ENCODE peak calls at places on chromosomes 6 and 20, in seven cellular contexts. One of them, this sample, is unnamed.

GRCh38 chr20:32987044-32987825 is 17.0 kb downstream of the SUN5 start:
- DNase-seq in NCI-H1436 treated with DMSO at 0.1 percent for 48 hours: no peak
- DNase-seq in CD4-positive, alpha-beta T cell: no peak
- DNase-seq in D341Med: no peak
- DNase-seq in neural progenitor cell: no peak
- DNase-seq in AG10803: no peak
- DNase-seq in GM18507: no peak
- DNase-seq in this sample: no peak

GRCh38 chr20:4626228-4626627 is 95.5 kb upstream of the PRND start:
- DNase-seq in GM18507: no peak
- DNase-seq in CD4-positive, alpha-beta T cell: no peak
- DNase-seq in AG10803: no peak
- DNase-seq in D341Med: no peak
- DNase-seq in neural progenitor cell: no peak
- DNase-seq in NCI-H1436 treated with DMSO at 0.1 percent for 48 hours: no peak
- DNase-seq in this sample: no peak

GRCh38 chr6:137926207-137926731 is 59.2 kb downstream of the TNFAIP3 start:
- DNase-seq in neural progenitor cell: peak
- DNase-seq in D341Med: no peak
- DNase-seq in AG10803: peak
- DNase-seq in CD4-positive, alpha-beta T cell: no peak
- DNase-seq in GM18507: no peak
- DNase-seq in NCI-H1436 treated with DMSO at 0.1 percent for 48 hours: no peak
- DNase-seq in this sample: no peak

GRCh38 chr6:75563032-75563431 is 38.6 kb upstream of the SENP6 start:
- DNase-seq in neural progenitor cell: peak
- DNase-seq in AG10803: peak
- DNase-seq in GM18507: no peak
- DNase-seq in NCI-H1436 treated with DMSO at 0.1 percent for 48 hours: no peak
- DNase-seq in D341Med: peak
- DNase-seq in CD4-positive, alpha-beta T cell: no peak
- DNase-seq in this sample: peak

GRCh38 chr6:104601008-104601745 is 258.5 kb downstream of the HACE1 start:
- DNase-seq in AG10803: peak
- DNase-seq in CD4-positive, alpha-beta T cell: no peak
- DNase-seq in D341Med: no peak
- DNase-seq in GM18507: no peak
- DNase-seq in neural progenitor cell: no peak
- DNase-seq in NCI-H1436 treated with DMSO at 0.1 percent for 48 hours: no peak
- DNase-seq in this sample: no peak

GRCh38 chr6:137799950-137800568 is 67.0 kb upstream of the TNFAIP3 start:
- DNase-seq in GM18507: no peak
- DNase-seq in D341Med: no peak
- DNase-seq in AG10803: peak
- DNase-seq in neural progenitor cell: peak
- DNase-seq in NCI-H1436 treated with DMSO at 0.1 percent for 48 hours: no peak
- DNase-seq in CD4-positive, alpha-beta T cell: peak
- DNase-seq in this sample: peak

GRCh38 chr20:32859961-32860360 is 1.2 kb downstream of the EFCAB8 start:
- DNase-seq in CD4-positive, alpha-beta T cell: no peak
- DNase-seq in NCI-H1436 treated with DMSO at 0.1 percent for 48 hours: no peak
- DNase-seq in neural progenitor cell: no peak
- DNase-seq in GM18507: no peak
- DNase-seq in D341Med: no peak
- DNase-seq in AG10803: no peak
- DNase-seq in this sample: no peak

GRCh38 chr6:2999621-3000455 is at the start of gene NQO2:
- DNase-seq in GM18507: peak
- DNase-seq in CD4-positive, alpha-beta T cell: peak
- DNase-seq in NCI-H1436 treated with DMSO at 0.1 percent for 48 hours: peak
- DNase-seq in D341Med: peak
- DNase-seq in neural progenitor cell: peak
- DNase-seq in AG10803: peak
- DNase-seq in this sample: peak

GRCh38 chr6:34093206-34093605 is 52.7 kb downstream of the GRM4 start:
- DNase-seq in GM18507: no peak
- DNase-seq in neural progenitor cell: no peak
- DNase-seq in D341Med: no peak
- DNase-seq in AG10803: no peak
- DNase-seq in CD4-positive, alpha-beta T cell: no peak
- DNase-seq in NCI-H1436 treated with DMSO at 0.1 percent for 48 hours: no peak
- DNase-seq in this sample: no peak

GRCh38 chr6:33277663-33278391 is 904 bp downstream of the B3GALT4 start:
- DNase-seq in neural progenitor cell: peak
- DNase-seq in AG10803: no peak
- DNase-seq in CD4-positive, alpha-beta T cell: peak
- DNase-seq in NCI-H1436 treated with DMSO at 0.1 percent for 48 hours: no peak
- DNase-seq in GM18507: no peak
- DNase-seq in D341Med: peak
- DNase-seq in this sample: no peak

GRCh38 chr6:43940071-43940392 is 170.0 kb downstream of the VEGFA start:
- DNase-seq in NCI-H1436 treated with DMSO at 0.1 percent for 48 hours: no peak
- DNase-seq in CD4-positive, alpha-beta T cell: no peak
- DNase-seq in GM18507: no peak
- DNase-seq in neural progenitor cell: no peak
- DNase-seq in D341Med: no peak
- DNase-seq in AG10803: no peak
- DNase-seq in this sample: no peak

GRCh38 chr6:12126051-12126450 is 113.9 kb downstream of the HIVEP1 start:
- DNase-seq in NCI-H1436 treated with DMSO at 0.1 percent for 48 hours: no peak
- DNase-seq in GM18507: no peak
- DNase-seq in CD4-positive, alpha-beta T cell: no peak
- DNase-seq in neural progenitor cell: no peak
- DNase-seq in D341Med: no peak
- DNase-seq in AG10803: no peak
- DNase-seq in this sample: no peak

GRCh38 chr6:10424005-10424404 is 9.1 kb upstream of the TFAP2A start:
- DNase-seq in D341Med: peak
- DNase-seq in NCI-H1436 treated with DMSO at 0.1 percent for 48 hours: no peak
- DNase-seq in AG10803: no peak
- DNase-seq in neural progenitor cell: no peak
- DNase-seq in CD4-positive, alpha-beta T cell: no peak
- DNase-seq in GM18507: no peak
- DNase-seq in this sample: no peak

GRCh38 chr6:150417899-150418824 is 49.4 kb downstream of the IYD start:
- DNase-seq in AG10803: peak
- DNase-seq in GM18507: peak
- DNase-seq in D341Med: peak
- DNase-seq in NCI-H1436 treated with DMSO at 0.1 percent for 48 hours: peak
- DNase-seq in CD4-positive, alpha-beta T cell: no peak
- DNase-seq in neural progenitor cell: peak
- DNase-seq in this sample: peak

GRCh38 chr6:162922816-162923215 is 195.0 kb downstream of the PACRG start:
- DNase-seq in GM18507: no peak
- DNase-seq in D341Med: no peak
- DNase-seq in CD4-positive, alpha-beta T cell: no peak
- DNase-seq in neural progenitor cell: no peak
- DNase-seq in AG10803: no peak
- DNase-seq in NCI-H1436 treated with DMSO at 0.1 percent for 48 hours: no peak
- DNase-seq in this sample: no peak

GRCh38 chr6:117169060-117169635 is 96.2 kb upstream of the VGLL2 start:
- DNase-seq in AG10803: no peak
- DNase-seq in GM18507: no peak
- DNase-seq in D341Med: no peak
- DNase-seq in neural progenitor cell: no peak
- DNase-seq in CD4-positive, alpha-beta T cell: no peak
- DNase-seq in NCI-H1436 treated with DMSO at 0.1 percent for 48 hours: no peak
- DNase-seq in this sample: no peak

GRCh38 chr6:15132854-15133670 is 112.8 kb upstream of the JARID2 start:
- DNase-seq in neural progenitor cell: no peak
- DNase-seq in AG10803: peak
- DNase-seq in GM18507: no peak
- DNase-seq in D341Med: no peak
- DNase-seq in CD4-positive, alpha-beta T cell: no peak
- DNase-seq in NCI-H1436 treated with DMSO at 0.1 percent for 48 hours: no peak
- DNase-seq in this sample: peak